ENCODE peak calls at places on chromosomes 3 and 15, in six cellular contexts. Y, R, L, X, I and J are unnamed samples.

GRCh38 chr15:77104155-77104554 is 33.2 kb upstream of the TSPAN3 start:
- DNase-seq in Y (no peak), R (no peak), L (no peak), X (peak), I (no peak), J (no peak)

GRCh38 chr3:9784876-9785443 is 7.3 kb downstream of the TADA3 start:
- DNase-seq in Y (no peak), R (no peak), L (no peak), X (no peak), I (no peak), J (no peak)

GRCh38 chr3:138188013-138188352 is 882 bp downstream of the ARMC8 start:
- DNase-seq in Y (no peak), R (peak), L (no peak), X (no peak), I (no peak), J (no peak)

GRCh38 chr15:73265536-73266153 is 103.1 kb downstream of the HCN4 start:
- DNase-seq in Y (peak), R (no peak), L (peak), X (no peak), I (peak), J (peak)

GRCh38 chr3:41681479-41681878 is 280.4 kb downstream of the ULK4 start:
- DNase-seq in Y (peak), R (no peak), L (no peak), X (no peak), I (no peak), J (no peak)

GRCh38 chr3:155790272-155790918 is 15.7 kb downstream of the C3orf33 start:
- DNase-seq in Y (no peak), R (no peak), L (no peak), X (no peak), I (no peak), J (peak)

GRCh38 chr15:74322558-74323180 is 44.8 kb downstream of the CYP11A1 start:
- DNase-seq in Y (peak), R (peak), L (peak), X (peak), I (peak), J (peak)

GRCh38 chr3:99645277-99646106 is 7.1 kb downstream of the COL8A1 start:
- DNase-seq in Y (peak), R (no peak), L (no peak), X (no peak), I (peak), J (no peak)

GRCh38 chr3:139794469-139795265 is 116.9 kb upstream of the NMNAT3 start:
- DNase-seq in Y (peak), R (no peak), L (no peak), X (no peak), I (no peak), J (no peak)

GRCh38 chr15:68797157-68797556 is 23.5 kb downstream of the ANP32A start:
- DNase-seq in Y (no peak), R (no peak), L (no peak), X (no peak), I (peak), J (peak)

GRCh38 chr3:156657862-156658731 is 16.3 kb upstream of the TIPARP start:
- DNase-seq in Y (no peak), R (no peak), L (no peak), X (no peak), I (no peak), J (no peak)

GRCh38 chr3:41304603-41305002 is 105.3 kb downstream of the CTNNB1 start:
- DNase-seq in Y (no peak), R (no peak), L (no peak), X (no peak), I (no peak), J (peak)

GRCh38 chr15:51982013-51982769 is 10.6 kb upstream of the LEO1 start:
- DNase-seq in Y (peak), R (no peak), L (no peak), X (peak), I (no peak), J (no peak)

GRCh38 chr15:34647569-34648334 is 64.3 kb upstream of the GOLGA8B start:
- DNase-seq in Y (no peak), R (no peak), L (no peak), X (no peak), I (no peak), J (no peak)

GRCh38 chr3:55469957-55470526 is 17.1 kb downstream of the WNT5A start:
- DNase-seq in Y (no peak), R (no peak), L (no peak), X (no peak), I (no peak), J (peak)

GRCh38 chr3:13204177-13204581 is 130.9 kb upstream of the IQSEC1 start:
- DNase-seq in Y (no peak), R (no peak), L (no peak), X (no peak), I (no peak), J (no peak)

GRCh38 chr3:61564405-61565059 is 3.2 kb downstream of the PTPRG start:
- DNase-seq in Y (no peak), R (peak), L (peak), X (peak), I (peak), J (peak)

GRCh38 chr15:92829875-92830274 is 70.2 kb upstream of the CHD2 start:
- DNase-seq in Y (no peak), R (no peak), L (no peak), X (no peak), I (no peak), J (no peak)

GRCh38 chr3:106428565-106428994 is 559.8 kb upstream of the CBLB start:
- DNase-seq in Y (peak), R (no peak), L (no peak), X (no peak), I (no peak), J (peak)

GRCh38 chr3:63607716-63608115 is 44.8 kb upstream of the SNTN start:
- DNase-seq in Y (no peak), R (no peak), L (no peak), X (no peak), I (no peak), J (no peak)

GRCh38 chr15:62391565-62392262 is 226.6 kb upstream of the C2CD4B start:
- DNase-seq in Y (peak), R (peak), L (peak), X (peak), I (peak), J (peak)

GRCh38 chr3:155321418-155321817 is 27.9 kb upstream of the STRIT1 start:
- DNase-seq in Y (no peak), R (no peak), L (no peak), X (no peak), I (no peak), J (no peak)

GRCh38 chr3:12759693-12760565 is 870 bp upstream of the TMEM40 start:
- DNase-seq in Y (no peak), R (no peak), L (no peak), X (no peak), I (peak), J (no peak)

GRCh38 chr15:94417464-94418293 is 186.3 kb downstream of the MCTP2 start:
- DNase-seq in Y (no peak), R (no peak), L (no peak), X (no peak), I (no peak), J (no peak)

GRCh38 chr15:42233107-42233506 is 25.0 kb upstream of the VPS39 start:
- DNase-seq in Y (no peak), R (no peak), L (no peak), X (no peak), I (no peak), J (no peak)

GRCh38 chr15:40470423-40471104 is at the start of gene CHST14:
- DNase-seq in Y (no peak), R (peak), L (peak), X (peak), I (peak), J (peak)

GRCh38 chr3:129491794-129492193 is 36.6 kb upstream of the RHO start:
- DNase-seq in Y (no peak), R (no peak), L (no peak), X (no peak), I (no peak), J (no peak)

GRCh38 chr15:70200511-70200991 is 102.8 kb upstream of the TLE3 start:
- DNase-seq in Y (no peak), R (peak), L (no peak), X (no peak), I (peak), J (no peak)

GRCh38 chr15:64460737-64461576 is 579 bp downstream of the ZNF609 start:
- DNase-seq in Y (peak), R (peak), L (peak), X (peak), I (peak), J (peak)

GRCh38 chr3:126180477-126181397 is at the start of gene ALDH1L1:
- DNase-seq in Y (peak), R (peak), L (peak), X (peak), I (peak), J (peak)

GRCh38 chr3:49373563-49373962 is 15.4 kb upstream of the GPX1 start:
- DNase-seq in Y (no peak), R (no peak), L (no peak), X (no peak), I (no peak), J (no peak)

GRCh38 chr3:52237006-52237658 is 1.8 kb downstream of the TWF2 start:
- DNase-seq in Y (peak), R (peak), L (no peak), X (no peak), I (no peak), J (peak)

GRCh38 chr3:160477750-160478149 is 28.2 kb upstream of the TRIM59 start:
- DNase-seq in Y (no peak), R (no peak), L (no peak), X (no peak), I (no peak), J (no peak)

DNA sequence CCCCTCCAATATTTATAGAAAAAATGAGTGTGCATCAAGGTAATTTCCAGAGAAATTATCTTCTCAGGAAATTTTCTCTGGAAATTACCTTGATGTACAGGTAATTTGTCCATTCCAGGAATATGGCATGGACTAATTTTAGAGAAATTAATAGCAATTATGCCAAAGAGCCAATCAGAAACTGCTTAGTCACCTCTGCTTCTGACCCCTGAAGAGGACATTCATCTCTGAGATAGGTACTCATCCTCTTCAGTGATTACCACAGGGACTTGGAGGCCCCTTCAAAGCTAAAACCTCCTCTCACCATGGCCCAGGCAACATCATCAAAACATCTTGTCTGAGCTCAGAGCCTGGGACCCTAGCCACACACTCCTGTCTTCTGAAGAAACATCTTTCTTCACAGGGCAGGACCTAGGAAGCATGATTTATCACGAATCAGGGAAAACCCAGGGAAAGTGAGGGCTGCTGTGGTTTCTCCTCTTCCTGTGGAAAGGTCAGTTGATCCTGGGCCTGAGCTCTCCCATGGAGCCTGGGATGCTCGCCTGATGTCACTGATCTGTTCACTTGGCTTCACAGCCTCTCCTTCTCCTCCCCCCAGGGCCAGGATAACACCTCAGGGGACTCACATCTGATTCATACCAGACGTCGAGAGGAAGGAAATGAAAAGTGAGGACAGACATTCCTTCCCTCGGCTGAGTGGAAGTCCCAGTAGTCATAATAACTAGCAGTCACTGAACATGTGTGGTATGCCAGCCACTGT is 210.5 kb downstream of the DTWD1 start:
- DNase-seq in Y (peak), R (peak), L (no peak), X (peak), I (no peak), J (peak)
- H3K27ac ChIP-seq in Y (no peak), R (no peak), L (no peak), X (peak), I (no peak), J (no peak)

GRCh38 chr3:37140899-37141541 is 33.4 kb downstream of the LRRFIP2 start:
- DNase-seq in Y (no peak), R (no peak), L (no peak), X (no peak), I (no peak), J (no peak)
- H3K27ac ChIP-seq in Y (no peak), R (no peak), L (no peak), X (no peak), I (no peak), J (peak)

GRCh38 chr15:55993111-55993803 is at the start of gene NEDD4:
- DNase-seq in Y (peak), R (peak), L (peak), X (peak), I (peak), J (peak)
- H3K27ac ChIP-seq in Y (peak), R (peak), L (peak), X (peak), I (peak), J (peak)

GRCh38 chr3:39961404-39961693 is 151.9 kb downstream of the MYRIP start:
- DNase-seq in Y (no peak), R (no peak), L (no peak), X (no peak), I (no peak), J (no peak)

GRCh38 chr3:39965997-39966396 is 156.6 kb downstream of the MYRIP start:
- DNase-seq in Y (no peak), R (no peak), L (no peak), X (no peak), I (peak), J (no peak)

GRCh38 chr3:39962566-39962965 is 153.2 kb downstream of the MYRIP start:
- DNase-seq in Y (no peak), R (no peak), L (no peak), X (no peak), I (no peak), J (no peak)

GRCh38 chr3:39965461-39965860 is 156.1 kb downstream of the MYRIP start:
- DNase-seq in Y (no peak), R (no peak), L (no peak), X (no peak), I (peak), J (no peak)

DNA sequence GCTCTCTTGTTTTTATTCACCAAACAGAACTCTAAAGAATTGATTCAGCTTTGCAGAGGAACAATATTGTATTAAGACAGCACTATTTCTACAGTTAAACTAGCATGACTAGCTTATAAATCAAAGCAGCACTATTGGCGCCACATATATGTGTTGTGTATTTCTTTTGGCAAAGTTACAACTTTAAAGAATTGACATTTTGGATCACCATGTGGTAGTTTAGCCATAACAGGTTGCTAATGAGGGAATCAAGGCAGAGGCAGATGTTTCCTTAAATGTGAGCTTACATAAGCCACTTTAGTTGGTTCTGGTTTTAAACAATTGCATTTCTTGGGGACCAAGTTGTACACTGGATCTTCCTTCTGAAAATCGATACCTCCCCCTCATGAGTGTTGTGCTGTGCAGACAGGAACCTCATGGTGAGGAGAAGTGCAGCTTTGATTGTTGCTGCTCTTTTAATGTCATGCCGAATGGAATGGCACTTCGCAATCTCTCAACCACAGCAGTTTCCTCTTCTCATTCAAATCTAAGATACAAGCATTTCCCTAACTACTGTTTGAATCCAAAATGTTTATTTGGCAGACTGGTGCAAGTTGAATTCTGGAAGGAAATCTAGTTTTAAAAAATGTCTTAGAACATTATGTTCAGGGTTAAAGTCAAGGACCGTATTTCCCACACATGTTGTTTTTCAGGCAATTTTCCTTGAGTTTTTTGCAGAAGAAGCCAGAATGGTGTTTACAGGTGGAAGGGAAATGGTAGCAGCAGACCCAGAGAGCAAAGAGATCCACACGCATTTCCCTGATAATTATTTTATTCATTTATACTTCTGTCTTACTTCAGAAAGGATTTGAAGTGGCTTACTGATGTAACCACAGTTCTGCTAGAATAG is 151.3 kb downstream of the MYRIP start:
- DNase-seq in Y (no peak), R (no peak), L (no peak), X (no peak), I (no peak), J (no peak)
- H3K27ac ChIP-seq in Y (no peak), R (peak), L (no peak), X (peak), I (no peak), J (no peak)